ENCODE peak calls at places on chromosomes 3 and 15, in nine cellular contexts. E is NCI-H2081, G is globus pallidus, Z is neural crest cell, V is K562, U is stomach, H is iPS DF 6.9, I is NCI-H524, X is Kasumi-1. C is an unnamed sample.

GRCh38 chr3:147423601-147424324 is 14.6 kb downstream of the ZIC1 start:
- DNase-seq in H (no peak), Z (no peak), V (no peak), X (no peak), E (no peak), I (no peak), U (no peak), G (no peak), C (no peak)

GRCh38 chr3:141845407-141846049 is 30.9 kb upstream of the ATP1B3 start:
- DNase-seq in U (no peak), Z (no peak), H (peak), X (peak), V (no peak), E (no peak), G (no peak), I (no peak), C (no peak)

GRCh38 chr3:55065331-55065730 is 137.5 kb upstream of the LRTM1 start:
- DNase-seq in V (no peak), X (no peak), G (no peak), I (no peak), H (no peak), U (no peak), E (no peak), Z (no peak), C (no peak)

GRCh38 chr15:58903232-58903631 is 30.2 kb downstream of the SLTM start:
- DNase-seq in E (no peak), Z (no peak), G (no peak), X (no peak), V (no peak), H (no peak), U (no peak), I (no peak), C (no peak)

GRCh38 chr15:58115692-58116091 is 22.5 kb upstream of the AQP9 start:
- DNase-seq in U (no peak), H (no peak), X (no peak), I (no peak), Z (no peak), V (peak), E (no peak), G (no peak), C (peak)

GRCh38 chr3:87006844-87007439 is 16.0 kb upstream of the VGLL3 start:
- DNase-seq in I (no peak), U (no peak), Z (no peak), X (peak), H (no peak), G (no peak), E (no peak), V (no peak), C (no peak)

GRCh38 chr15:65389226-65389625 is 11.4 kb upstream of the IGDCC3 start:
- DNase-seq in G (no peak), Z (no peak), V (no peak), X (no peak), H (no peak), I (no peak), E (no peak), U (no peak), C (no peak)

GRCh38 chr15:70447511-70447910 is 315.8 kb downstream of the UACA start:
- DNase-seq in Z (no peak), E (no peak), X (no peak), I (no peak), U (no peak), H (no peak), V (no peak), G (no peak), C (no peak)

GRCh38 chr3:17546500-17546899 is 195.9 kb downstream of the TBC1D5 start:
- DNase-seq in G (no peak), H (no peak), I (no peak), Z (no peak), U (no peak), V (no peak), E (no peak), X (no peak), C (no peak)

GRCh38 chr3:184428561-184429175 is 48.8 kb downstream of the CHRD start:
- DNase-seq in G (peak), Z (no peak), U (no peak), I (no peak), X (no peak), E (no peak), V (no peak), H (no peak), C (no peak)

GRCh38 chr3:5264896-5265770 is 77.6 kb downstream of the EDEM1 start:
- DNase-seq in Z (no peak), E (no peak), I (no peak), U (no peak), H (no peak), V (no peak), X (no peak), G (no peak), C (no peak)

GRCh38 chr3:14797731-14798130 is 21.0 kb upstream of the FGD5 start:
- DNase-seq in I (no peak), H (no peak), E (no peak), X (no peak), U (no peak), V (no peak), Z (no peak), G (no peak), C (no peak)

GRCh38 chr15:64865998-64866520 is 24.3 kb downstream of the PLEKHO2 start:
- DNase-seq in H (peak), U (no peak), G (peak), I (no peak), V (no peak), X (no peak), Z (no peak), E (no peak), C (no peak)

GRCh38 chr15:40471105-40471777 is 457 bp downstream of the CHST14 start:
- DNase-seq in I (no peak), U (no peak), G (no peak), X (no peak), H (no peak), E (no peak), Z (peak), V (peak), C (no peak)

GRCh38 chr3:11954312-11954934 is 49.8 kb upstream of the SYN2 start:
- DNase-seq in U (peak), Z (no peak), X (no peak), E (peak), H (no peak), G (no peak), I (no peak), V (no peak), C (no peak)

GRCh38 chr3:32321095-32321835 is 70.4 kb upstream of the CMTM7 start:
- DNase-seq in Z (no peak), H (no peak), U (no peak), I (no peak), X (no peak), G (no peak), V (no peak), E (peak), C (peak)

GRCh38 chr3:9944271-9944670 is 7.9 kb downstream of the PRRT3 start:
- DNase-seq in H (no peak), G (no peak), I (no peak), U (no peak), V (no peak), Z (no peak), X (no peak), E (no peak), C (no peak)

GRCh38 chr3:78690806-78691205 is 1077.0 kb downstream of the ROBO1 start:
- DNase-seq in X (no peak), E (no peak), Z (no peak), H (no peak), U (no peak), I (no peak), G (no peak), V (no peak), C (no peak)

GRCh38 chr3:139646505-139646904 is 31.3 kb downstream of the NMNAT3 start:
- DNase-seq in U (no peak), Z (no peak), I (no peak), E (no peak), G (no peak), X (no peak), H (no peak), V (no peak), C (no peak)

GRCh38 chr15:42131826-42132806 is 24.3 kb downstream of the PLA2G4F start:
- DNase-seq in I (peak), H (no peak), V (no peak), U (peak), E (peak), Z (no peak), X (no peak), G (no peak), C (no peak)

GRCh38 chr3:139104062-139104461 is 59.4 kb upstream of the PRR23C start:
- DNase-seq in Z (no peak), G (no peak), X (no peak), H (no peak), U (no peak), E (no peak), I (no peak), V (no peak), C (no peak)

GRCh38 chr3:69072928-69073327 is 7.2 kb downstream of the UBA3 start:
- DNase-seq in X (no peak), I (peak), U (no peak), G (no peak), H (no peak), E (no peak), Z (no peak), V (no peak), C (no peak)

GRCh38 chr15:50968353-50968752 is 59.9 kb downstream of the AP4E1 start:
- DNase-seq in E (no peak), X (no peak), U (no peak), V (no peak), H (no peak), I (no peak), Z (no peak), G (no peak), C (no peak)

GRCh38 chr3:115512565-115513410 is 110.5 kb upstream of the GAP43 start:
- DNase-seq in H (no peak), U (no peak), G (no peak), X (no peak), E (peak), Z (peak), V (no peak), I (peak), C (peak)

GRCh38 chr3:194240766-194241165 is 104.8 kb downstream of the HES1 start:
- DNase-seq in V (no peak), X (no peak), Z (no peak), E (no peak), I (no peak), H (no peak), U (peak), G (no peak), C (no peak)

GRCh38 chr3:8246070-8246469 is 255.6 kb upstream of the LMCD1 start:
- DNase-seq in V (no peak), E (no peak), Z (no peak), X (no peak), U (no peak), G (no peak), I (no peak), H (no peak), C (no peak)

GRCh38 chr3:142019794-142020320 is 129.5 kb downstream of the TFDP2 start:
- DNase-seq in X (no peak), Z (no peak), U (no peak), I (no peak), H (no peak), V (no peak), E (no peak), G (no peak), C (no peak)

GRCh38 chr3:177478170-177478859 is 281.0 kb upstream of the TBL1XR1 start:
- DNase-seq in H (no peak), Z (no peak), E (no peak), X (no peak), I (no peak), G (no peak), U (peak), V (no peak), C (no peak)

GRCh38 chr3:37129871-37130270 is 44.5 kb downstream of the LRRFIP2 start:
- DNase-seq in E (no peak), Z (no peak), V (no peak), I (no peak), U (no peak), G (no peak), X (no peak), H (no peak), C (no peak)

GRCh38 chr3:7382293-7383033 is 521.5 kb downstream of the GRM7 start:
- DNase-seq in X (no peak), G (no peak), U (no peak), I (no peak), H (no peak), V (no peak), Z (no peak), E (no peak), C (no peak)

GRCh38 chr15:41944313-41944940 is 27.9 kb downstream of the EHD4 start:
- DNase-seq in U (no peak), X (no peak), I (no peak), G (no peak), E (no peak), V (no peak), H (no peak), Z (no peak), C (no peak)

GRCh38 chr3:34889641-34890040 is 749.7 kb upstream of the ARPP21 start:
- DNase-seq in I (no peak), U (no peak), Z (no peak), X (no peak), H (no peak), G (no peak), E (no peak), V (no peak), C (no peak)

GRCh38 chr3:177932750-177933660 is 603.2 kb upstream of the KCNMB2 start:
- DNase-seq in Z (no peak), X (peak), H (no peak), V (no peak), I (no peak), E (no peak), U (no peak), G (no peak), C (no peak)

GRCh38 chr3:73409405-73409804 is 215.3 kb downstream of the PDZRN3 start:
- DNase-seq in G (no peak), Z (no peak), V (no peak), U (no peak), H (no peak), X (no peak), E (no peak), I (no peak), C (no peak)